ENCODE peak calls at places on chromosomes 12 and 14, in ten cellular contexts. D is AG09309; T is endothelial cell; F is KBM-7; L is RWPE1; V is CD4-positive, alpha-beta T cell; O is CD4-positive, alpha-beta memory T cell; Q is Daoy; N is fibroblast of lung; P is AML-193. H is an unnamed sample.

GRCh38 chr14:50599700-50600444 is 39.9 kb downstream of the ATL1 start:
- DNase-seq in D (peak; percentile 29), T (no peak), F (peak; percentile 75), L (peak; percentile 55), V (no peak), O (no peak), Q (peak; percentile 14), N (peak; percentile 51), P (peak; percentile 6), H (no peak)

GRCh38 chr12:98559666-98560065 is 33.8 kb upstream of the SLC25A3 start:
- DNase-seq in D (no peak), T (no peak), F (no peak), L (no peak), V (no peak), O (no peak), Q (no peak), N (no peak), P (no peak), H (no peak)

GRCh38 chr12:47367912-47368537 is 288.3 kb upstream of the AMIGO2 start:
- DNase-seq in D (no peak), T (no peak), F (no peak), L (no peak), V (no peak), O (no peak), Q (no peak), N (no peak), P (no peak), H (no peak)

GRCh38 chr14:39368261-39368959 is 63.8 kb downstream of the FBXO33 start:
- DNase-seq in D (peak; percentile 45), T (peak; percentile 52), F (peak; percentile 68), L (peak; percentile 43), V (no peak), O (no peak), Q (peak; percentile 62), N (peak; percentile 68), P (peak; percentile 36), H (peak; percentile 54)

GRCh38 chr14:66758031-66758613 is 250.2 kb downstream of the GPHN start:
- DNase-seq in D (no peak), T (no peak), F (no peak), L (no peak), V (no peak), O (no peak), Q (no peak), N (no peak), P (no peak), H (no peak)

GRCh38 chr14:93044601-93045000 is 71.1 kb downstream of the ITPK1 start:
- DNase-seq in D (no peak), T (no peak), F (peak; percentile 80), L (no peak), V (no peak), O (no peak), Q (no peak), N (no peak), P (no peak), H (no peak)

GRCh38 chr12:122148657-122149056 is 25.4 kb downstream of the IL31 start:
- DNase-seq in D (no peak), T (no peak), F (no peak), L (no peak), V (no peak), O (no peak), Q (no peak), N (peak; percentile 36), P (no peak), H (peak; percentile 85)

GRCh38 chr12:2609020-2609419 is 185.8 kb upstream of the FKBP4 start:
- DNase-seq in D (no peak), T (no peak), F (peak; percentile 25), L (no peak), V (no peak), O (no peak), Q (peak; percentile 40), N (peak; percentile 20), P (no peak), H (no peak)

GRCh38 chr12:22477894-22478287 is 66.5 kb downstream of the C2CD5 start:
- DNase-seq in D (no peak), T (no peak), F (no peak), L (no peak), V (no peak), O (no peak), Q (no peak), N (peak; percentile 52), P (no peak), H (no peak)

GRCh38 chr12:116919247-116919671 is 8.5 kb downstream of the FBXW8 start:
- DNase-seq in D (no peak), T (no peak), F (peak; percentile 81), L (no peak), V (no peak), O (no peak), Q (no peak), N (no peak), P (no peak), H (no peak)

GRCh38 chr12:10501031-10501430 is 4.7 kb upstream of the EIF2S3B start:
- DNase-seq in D (peak; percentile 0), T (no peak), F (peak; percentile 14), L (peak; percentile 11), V (no peak), O (no peak), Q (no peak), N (peak; percentile 0), P (peak; percentile 19), H (no peak)

GRCh38 chr14:65177551-65177950 is 75.2 kb upstream of the MAX start:
- DNase-seq in D (no peak), T (no peak), F (no peak), L (no peak), V (no peak), O (no peak), Q (no peak), N (peak; percentile 41), P (no peak), H (no peak)

GRCh38 chr12:6074979-6075585 is 49.4 kb downstream of the VWF start:
- DNase-seq in D (no peak), T (no peak), F (peak; percentile 49), L (no peak), V (no peak), O (no peak), Q (peak; percentile 65), N (peak; percentile 41), P (no peak), H (peak; percentile 56)

GRCh38 chr14:26199096-26199495 is 398.7 kb downstream of the NOVA1 start:
- DNase-seq in D (no peak), T (no peak), F (no peak), L (no peak), V (no peak), O (no peak), Q (no peak), N (no peak), P (no peak), H (no peak)

GRCh38 chr14:39158222-39158858 is 11.8 kb downstream of the TRAPPC6B start:
- DNase-seq in D (no peak), T (no peak), F (no peak), L (no peak), V (no peak), O (no peak), Q (no peak), N (no peak), P (no peak), H (no peak)

GRCh38 chr12:93813972-93814821 is 137.0 kb downstream of the CRADD start:
- DNase-seq in D (no peak), T (no peak), F (no peak), L (no peak), V (no peak), O (no peak), Q (peak; percentile 32), N (peak; percentile 51), P (no peak), H (peak; percentile 41)

GRCh38 chr12:132582058-132582420 is 28.3 kb downstream of the LRCOL1 start:
- DNase-seq in D (no peak), T (peak; percentile 44), F (no peak), L (no peak), V (no peak), O (no peak), Q (no peak), N (no peak), P (no peak), H (peak; percentile 75)

GRCh38 chr12:106108187-106108816 is 30.5 kb downstream of the NUAK1 start:
- DNase-seq in D (no peak), T (no peak), F (no peak), L (no peak), V (no peak), O (no peak), Q (peak; percentile 71), N (peak; percentile 88), P (no peak), H (peak; percentile 34)

GRCh38 chr12:50922820-50923219 is 29.5 kb upstream of the HIGD1C start:
- DNase-seq in D (peak; percentile 4), T (no peak), F (no peak), L (no peak), V (no peak), O (no peak), Q (no peak), N (no peak), P (no peak), H (peak; percentile 14)

GRCh38 chr12:38880288-38880687 is 25.1 kb downstream of the CPNE8 start:
- DNase-seq in D (no peak), T (no peak), F (no peak), L (no peak), V (no peak), O (no peak), Q (no peak), N (no peak), P (no peak), H (no peak)

GRCh38 chr14:77498120-77498979 is at the start of gene ISM2:
- DNase-seq in D (no peak), T (peak; percentile 48), F (peak; percentile 46), L (peak; percentile 59), V (peak; percentile 52), O (peak; percentile 48), Q (peak; percentile 50), N (peak; percentile 37), P (no peak), H (peak; percentile 74)

GRCh38 chr14:104091927-104092771 is 6.6 kb downstream of the ASPG start:
- DNase-seq in D (no peak), T (no peak), F (no peak), L (no peak), V (no peak), O (no peak), Q (no peak), N (no peak), P (no peak), H (no peak)

GRCh38 chr12:25017336-25017735 is 68.4 kb upstream of the BCAT1 start:
- DNase-seq in D (no peak), T (no peak), F (no peak), L (no peak), V (no peak), O (no peak), Q (peak; percentile 42), N (no peak), P (no peak), H (no peak)

GRCh38 chr12:116592116-116592637 is 33.0 kb downstream of the MAP1LC3B2 start:
- DNase-seq in D (no peak), T (no peak), F (no peak), L (no peak), V (no peak), O (no peak), Q (no peak), N (no peak), P (no peak), H (no peak)

GRCh38 chr12:57793920-57794319 is 11.3 kb downstream of the TSFM start:
- DNase-seq in D (peak; percentile 80), T (no peak), F (no peak), L (peak; percentile 73), V (no peak), O (no peak), Q (peak; percentile 54), N (peak; percentile 91), P (no peak), H (peak; percentile 71)

GRCh38 chr14:52961060-52961639 is 10.3 kb upstream of the FERMT2 start:
- DNase-seq in D (no peak), T (peak; percentile 21), F (peak; percentile 49), L (peak; percentile 72), V (peak; percentile 54), O (peak; percentile 61), Q (peak; percentile 72), N (peak; percentile 55), P (peak; percentile 22), H (peak; percentile 44)

GRCh38 chr12:14776236-14776959 is 26.9 kb downstream of the WBP11 start:
- DNase-seq in D (no peak), T (no peak), F (peak; percentile 30), L (no peak), V (no peak), O (no peak), Q (no peak), N (no peak), P (peak; percentile 8), H (peak; percentile 29)

GRCh38 chr12:6688543-6688999 is 604 bp downstream of the ZNF384 start:
- DNase-seq in D (no peak), T (peak; percentile 28), F (peak; percentile 79), L (no peak), V (peak; percentile 56), O (peak; percentile 72), Q (peak; percentile 73), N (no peak), P (no peak), H (no peak)

H was measured in hepatic stellate cell.